ENCODE peak calls at places on chromosomes 2 and 18, in nine cellular contexts. One of them, this sample, is unnamed.

GRCh38 chr2:188629890-188630483 is 338.3 kb downstream of the GULP1 start:
- DNase-seq in HEK293T: no peak
- DNase-seq in fibroblast of pulmonary artery: peak
- DNase-seq in head of caudate nucleus: no peak
- DNase-seq in activated CD4-positive, alpha-beta T cell treated with anti-CD3 and anti-CD28 coated beads, Interleukin-2, amount 10 ng/mL, durations not matched to agents 7 days and 5 days: no peak
- DNase-seq in adrenal gland: no peak
- DNase-seq in EL: peak
- DNase-seq in dermis blood vessel endothelial cell: no peak
- DNase-seq in NCI-H345: no peak
- DNase-seq in this sample: no peak

GRCh38 chr2:26683583-26683982 is 8.9 kb upstream of the KCNK3 start:
- DNase-seq in HEK293T: no peak
- DNase-seq in fibroblast of pulmonary artery: no peak
- DNase-seq in head of caudate nucleus: no peak
- DNase-seq in activated CD4-positive, alpha-beta T cell treated with anti-CD3 and anti-CD28 coated beads, Interleukin-2, amount 10 ng/mL, durations not matched to agents 7 days and 5 days: no peak
- DNase-seq in adrenal gland: no peak
- DNase-seq in EL: no peak
- DNase-seq in dermis blood vessel endothelial cell: no peak
- DNase-seq in NCI-H345: no peak
- DNase-seq in this sample: no peak

GRCh38 chr2:217604527-217605279 is 398.1 kb downstream of the TNS1 start:
- DNase-seq in HEK293T: no peak
- DNase-seq in fibroblast of pulmonary artery: no peak
- DNase-seq in head of caudate nucleus: no peak
- DNase-seq in activated CD4-positive, alpha-beta T cell treated with anti-CD3 and anti-CD28 coated beads, Interleukin-2, amount 10 ng/mL, durations not matched to agents 7 days and 5 days: no peak
- DNase-seq in adrenal gland: no peak
- DNase-seq in EL: no peak
- DNase-seq in dermis blood vessel endothelial cell: no peak
- DNase-seq in NCI-H345: no peak
- DNase-seq in this sample: no peak

GRCh38 chr2:121335294-121336290 is 50.6 kb upstream of the TFCP2L1 start:
- DNase-seq in HEK293T: no peak
- DNase-seq in fibroblast of pulmonary artery: no peak
- DNase-seq in head of caudate nucleus: no peak
- DNase-seq in activated CD4-positive, alpha-beta T cell treated with anti-CD3 and anti-CD28 coated beads, Interleukin-2, amount 10 ng/mL, durations not matched to agents 7 days and 5 days: no peak
- DNase-seq in adrenal gland: no peak
- DNase-seq in EL: no peak
- DNase-seq in dermis blood vessel endothelial cell: peak
- DNase-seq in NCI-H345: peak
- DNase-seq in this sample: peak

GRCh38 chr18:42174909-42175308 is 219.9 kb downstream of the PIK3C3 start:
- DNase-seq in HEK293T: no peak
- DNase-seq in fibroblast of pulmonary artery: peak
- DNase-seq in head of caudate nucleus: no peak
- DNase-seq in activated CD4-positive, alpha-beta T cell treated with anti-CD3 and anti-CD28 coated beads, Interleukin-2, amount 10 ng/mL, durations not matched to agents 7 days and 5 days: no peak
- DNase-seq in adrenal gland: no peak
- DNase-seq in EL: peak
- DNase-seq in dermis blood vessel endothelial cell: no peak
- DNase-seq in NCI-H345: no peak
- DNase-seq in this sample: no peak

GRCh38 chr2:142179686-142180085 is 48.9 kb upstream of the LRP1B start:
- DNase-seq in HEK293T: no peak
- DNase-seq in fibroblast of pulmonary artery: no peak
- DNase-seq in head of caudate nucleus: no peak
- DNase-seq in activated CD4-positive, alpha-beta T cell treated with anti-CD3 and anti-CD28 coated beads, Interleukin-2, amount 10 ng/mL, durations not matched to agents 7 days and 5 days: no peak
- DNase-seq in adrenal gland: no peak
- DNase-seq in EL: no peak
- DNase-seq in dermis blood vessel endothelial cell: no peak
- DNase-seq in NCI-H345: no peak
- DNase-seq in this sample: no peak

GRCh38 chr2:42917374-42918017 is 125.1 kb upstream of the HAAO start:
- DNase-seq in HEK293T: no peak
- DNase-seq in fibroblast of pulmonary artery: peak
- DNase-seq in head of caudate nucleus: no peak
- DNase-seq in activated CD4-positive, alpha-beta T cell treated with anti-CD3 and anti-CD28 coated beads, Interleukin-2, amount 10 ng/mL, durations not matched to agents 7 days and 5 days: no peak
- DNase-seq in adrenal gland: peak
- DNase-seq in EL: peak
- DNase-seq in dermis blood vessel endothelial cell: peak
- DNase-seq in NCI-H345: no peak
- DNase-seq in this sample: no peak

GRCh38 chr2:19359021-19359357 is 566 bp upstream of the OSR1 start:
- DNase-seq in HEK293T: no peak
- DNase-seq in fibroblast of pulmonary artery: no peak
- DNase-seq in head of caudate nucleus: no peak
- DNase-seq in activated CD4-positive, alpha-beta T cell treated with anti-CD3 and anti-CD28 coated beads, Interleukin-2, amount 10 ng/mL, durations not matched to agents 7 days and 5 days: no peak
- DNase-seq in adrenal gland: no peak
- DNase-seq in EL: no peak
- DNase-seq in dermis blood vessel endothelial cell: no peak
- DNase-seq in NCI-H345: no peak
- DNase-seq in this sample: no peak

GRCh38 chr18:37586641-37587225 is 21.1 kb upstream of the CELF4 start:
- DNase-seq in HEK293T: no peak
- DNase-seq in fibroblast of pulmonary artery: no peak
- DNase-seq in head of caudate nucleus: no peak
- DNase-seq in activated CD4-positive, alpha-beta T cell treated with anti-CD3 and anti-CD28 coated beads, Interleukin-2, amount 10 ng/mL, durations not matched to agents 7 days and 5 days: no peak
- DNase-seq in adrenal gland: no peak
- DNase-seq in EL: no peak
- DNase-seq in dermis blood vessel endothelial cell: no peak
- DNase-seq in NCI-H345: no peak
- DNase-seq in this sample: no peak

GRCh38 chr2:124778076-124778475 is 753.0 kb downstream of the CNTNAP5 start:
- DNase-seq in HEK293T: no peak
- DNase-seq in fibroblast of pulmonary artery: peak
- DNase-seq in head of caudate nucleus: no peak
- DNase-seq in activated CD4-positive, alpha-beta T cell treated with anti-CD3 and anti-CD28 coated beads, Interleukin-2, amount 10 ng/mL, durations not matched to agents 7 days and 5 days: no peak
- DNase-seq in adrenal gland: no peak
- DNase-seq in EL: peak
- DNase-seq in dermis blood vessel endothelial cell: no peak
- DNase-seq in NCI-H345: no peak
- DNase-seq in this sample: no peak

GRCh38 chr18:39661856-39662366 is 2096.3 kb upstream of the CELF4 start:
- DNase-seq in HEK293T: no peak
- DNase-seq in fibroblast of pulmonary artery: no peak
- DNase-seq in head of caudate nucleus: no peak
- DNase-seq in activated CD4-positive, alpha-beta T cell treated with anti-CD3 and anti-CD28 coated beads, Interleukin-2, amount 10 ng/mL, durations not matched to agents 7 days and 5 days: no peak
- DNase-seq in adrenal gland: no peak
- DNase-seq in EL: no peak
- DNase-seq in dermis blood vessel endothelial cell: no peak
- DNase-seq in NCI-H345: no peak
- DNase-seq in this sample: no peak

GRCh38 chr2:188659656-188660406 is 314.3 kb upstream of the COL3A1 start:
- DNase-seq in HEK293T: no peak
- DNase-seq in fibroblast of pulmonary artery: peak
- DNase-seq in head of caudate nucleus: no peak
- DNase-seq in activated CD4-positive, alpha-beta T cell treated with anti-CD3 and anti-CD28 coated beads, Interleukin-2, amount 10 ng/mL, durations not matched to agents 7 days and 5 days: no peak
- DNase-seq in adrenal gland: no peak
- DNase-seq in EL: peak
- DNase-seq in dermis blood vessel endothelial cell: no peak
- DNase-seq in NCI-H345: no peak
- DNase-seq in this sample: no peak

GRCh38 chr2:136023416-136023815 is 38.0 kb upstream of the DARS1 start:
- DNase-seq in HEK293T: no peak
- DNase-seq in fibroblast of pulmonary artery: no peak
- DNase-seq in head of caudate nucleus: no peak
- DNase-seq in activated CD4-positive, alpha-beta T cell treated with anti-CD3 and anti-CD28 coated beads, Interleukin-2, amount 10 ng/mL, durations not matched to agents 7 days and 5 days: no peak
- DNase-seq in adrenal gland: no peak
- DNase-seq in EL: no peak
- DNase-seq in dermis blood vessel endothelial cell: no peak
- DNase-seq in NCI-H345: no peak
- DNase-seq in this sample: no peak

GRCh38 chr18:39751161-39751560 is 2185.6 kb upstream of the CELF4 start:
- DNase-seq in HEK293T: no peak
- DNase-seq in fibroblast of pulmonary artery: peak
- DNase-seq in head of caudate nucleus: no peak
- DNase-seq in activated CD4-positive, alpha-beta T cell treated with anti-CD3 and anti-CD28 coated beads, Interleukin-2, amount 10 ng/mL, durations not matched to agents 7 days and 5 days: no peak
- DNase-seq in adrenal gland: no peak
- DNase-seq in EL: no peak
- DNase-seq in dermis blood vessel endothelial cell: no peak
- DNase-seq in NCI-H345: no peak
- DNase-seq in this sample: no peak

GRCh38 chr2:207394812-207395534 is 134.8 kb upstream of the CREB1 start:
- DNase-seq in HEK293T: peak
- DNase-seq in fibroblast of pulmonary artery: peak
- DNase-seq in head of caudate nucleus: no peak
- DNase-seq in activated CD4-positive, alpha-beta T cell treated with anti-CD3 and anti-CD28 coated beads, Interleukin-2, amount 10 ng/mL, durations not matched to agents 7 days and 5 days: no peak
- DNase-seq in adrenal gland: peak
- DNase-seq in EL: peak
- DNase-seq in dermis blood vessel endothelial cell: peak
- DNase-seq in NCI-H345: no peak
- DNase-seq in this sample: no peak

GRCh38 chr18:48565105-48565504 is 26.3 kb downstream of the CTIF start:
- DNase-seq in HEK293T: no peak
- DNase-seq in fibroblast of pulmonary artery: peak
- DNase-seq in head of caudate nucleus: no peak
- DNase-seq in activated CD4-positive, alpha-beta T cell treated with anti-CD3 and anti-CD28 coated beads, Interleukin-2, amount 10 ng/mL, durations not matched to agents 7 days and 5 days: no peak
- DNase-seq in adrenal gland: no peak
- DNase-seq in EL: no peak
- DNase-seq in dermis blood vessel endothelial cell: peak
- DNase-seq in NCI-H345: no peak
- DNase-seq in this sample: no peak

GRCh38 chr2:218960196-218961165 is 1.0 kb downstream of the CDK5R2 start:
- DNase-seq in HEK293T: no peak
- DNase-seq in fibroblast of pulmonary artery: no peak
- DNase-seq in head of caudate nucleus: no peak
- DNase-seq in activated CD4-positive, alpha-beta T cell treated with anti-CD3 and anti-CD28 coated beads, Interleukin-2, amount 10 ng/mL, durations not matched to agents 7 days and 5 days: no peak
- DNase-seq in adrenal gland: no peak
- DNase-seq in EL: no peak
- DNase-seq in dermis blood vessel endothelial cell: no peak
- DNase-seq in NCI-H345: peak
- DNase-seq in this sample: peak

GRCh38 chr2:43106767-43107527 is 119.5 kb downstream of the ZFP36L2 start:
- DNase-seq in HEK293T: no peak
- DNase-seq in fibroblast of pulmonary artery: no peak
- DNase-seq in head of caudate nucleus: no peak
- DNase-seq in activated CD4-positive, alpha-beta T cell treated with anti-CD3 and anti-CD28 coated beads, Interleukin-2, amount 10 ng/mL, durations not matched to agents 7 days and 5 days: no peak
- DNase-seq in adrenal gland: peak
- DNase-seq in EL: peak
- DNase-seq in dermis blood vessel endothelial cell: no peak
- DNase-seq in NCI-H345: no peak
- DNase-seq in this sample: no peak

GRCh38 chr2:158412206-158412605 is 44.3 kb downstream of the CCDC148 start:
- DNase-seq in HEK293T: no peak
- DNase-seq in fibroblast of pulmonary artery: peak
- DNase-seq in head of caudate nucleus: no peak
- DNase-seq in activated CD4-positive, alpha-beta T cell treated with anti-CD3 and anti-CD28 coated beads, Interleukin-2, amount 10 ng/mL, durations not matched to agents 7 days and 5 days: no peak
- DNase-seq in adrenal gland: no peak
- DNase-seq in EL: peak
- DNase-seq in dermis blood vessel endothelial cell: no peak
- DNase-seq in NCI-H345: no peak
- DNase-seq in this sample: no peak

GRCh38 chr2:19408592-19408991 is 50.2 kb upstream of the OSR1 start:
- DNase-seq in HEK293T: no peak
- DNase-seq in fibroblast of pulmonary artery: peak
- DNase-seq in head of caudate nucleus: no peak
- DNase-seq in activated CD4-positive, alpha-beta T cell treated with anti-CD3 and anti-CD28 coated beads, Interleukin-2, amount 10 ng/mL, durations not matched to agents 7 days and 5 days: no peak
- DNase-seq in adrenal gland: no peak
- DNase-seq in EL: peak
- DNase-seq in dermis blood vessel endothelial cell: no peak
- DNase-seq in NCI-H345: no peak
- DNase-seq in this sample: no peak

GRCh38 chr2:230956827-230957755 is 32.0 kb upstream of the GPR55 start:
- DNase-seq in HEK293T: peak
- DNase-seq in fibroblast of pulmonary artery: peak
- DNase-seq in head of caudate nucleus: no peak
- DNase-seq in activated CD4-positive, alpha-beta T cell treated with anti-CD3 and anti-CD28 coated beads, Interleukin-2, amount 10 ng/mL, durations not matched to agents 7 days and 5 days: peak
- DNase-seq in adrenal gland: peak
- DNase-seq in EL: peak
- DNase-seq in dermis blood vessel endothelial cell: peak
- DNase-seq in NCI-H345: peak
- DNase-seq in this sample: no peak

GRCh38 chr2:173076557-173077345 is 1.1 kb downstream of the MAP3K20 start:
- DNase-seq in HEK293T: peak
- DNase-seq in fibroblast of pulmonary artery: peak
- DNase-seq in head of caudate nucleus: no peak
- DNase-seq in activated CD4-positive, alpha-beta T cell treated with anti-CD3 and anti-CD28 coated beads, Interleukin-2, amount 10 ng/mL, durations not matched to agents 7 days and 5 days: peak
- DNase-seq in adrenal gland: peak
- DNase-seq in EL: peak
- DNase-seq in dermis blood vessel endothelial cell: peak
- DNase-seq in NCI-H345: no peak
- DNase-seq in this sample: peak

GRCh38 chr2:223668302-223668998 is 66.3 kb upstream of the SCG2 start:
- DNase-seq in HEK293T: no peak
- DNase-seq in fibroblast of pulmonary artery: peak
- DNase-seq in head of caudate nucleus: no peak
- DNase-seq in activated CD4-positive, alpha-beta T cell treated with anti-CD3 and anti-CD28 coated beads, Interleukin-2, amount 10 ng/mL, durations not matched to agents 7 days and 5 days: no peak
- DNase-seq in adrenal gland: no peak
- DNase-seq in EL: peak
- DNase-seq in dermis blood vessel endothelial cell: no peak
- DNase-seq in NCI-H345: no peak
- DNase-seq in this sample: no peak

GRCh38 chr2:218671077-218671653 is 637 bp downstream of the RNF25 start:
- DNase-seq in HEK293T: no peak
- DNase-seq in fibroblast of pulmonary artery: peak
- DNase-seq in head of caudate nucleus: no peak
- DNase-seq in activated CD4-positive, alpha-beta T cell treated with anti-CD3 and anti-CD28 coated beads, Interleukin-2, amount 10 ng/mL, durations not matched to agents 7 days and 5 days: no peak
- DNase-seq in adrenal gland: no peak
- DNase-seq in EL: peak
- DNase-seq in dermis blood vessel endothelial cell: peak
- DNase-seq in NCI-H345: peak
- DNase-seq in this sample: no peak

GRCh38 chr18:50747849-50748242 is 72.0 kb downstream of the MRO start:
- DNase-seq in HEK293T: no peak
- DNase-seq in fibroblast of pulmonary artery: no peak
- DNase-seq in head of caudate nucleus: no peak
- DNase-seq in activated CD4-positive, alpha-beta T cell treated with anti-CD3 and anti-CD28 coated beads, Interleukin-2, amount 10 ng/mL, durations not matched to agents 7 days and 5 days: no peak
- DNase-seq in adrenal gland: no peak
- DNase-seq in EL: no peak
- DNase-seq in dermis blood vessel endothelial cell: no peak
- DNase-seq in NCI-H345: no peak
- DNase-seq in this sample: no peak